ENCODE peak calls at places on chromosomes 13 and 19, in nine cellular contexts. V is OCI-LY7, L is endodermal cell, I is tibial artery, N is vagina, D is NB4, H is body of pancreas, Y is cardiac muscle cell, Q is lower lobe of right lung. T is an unnamed sample.

GRCh38 chr13:108272333-108272732 is 2.8 kb downstream of the TNFSF13B start:
- DNase-seq in V (no peak), L (no peak), I (no peak), N (no peak), D (peak), H (no peak), Y (no peak), Q (no peak), T (no peak)

GRCh38 chr13:31956944-31957644 is 74.5 kb upstream of the FRY start:
- DNase-seq in V (no peak), L (no peak), I (no peak), N (no peak), D (no peak), H (no peak), Y (no peak), Q (no peak), T (no peak)

GRCh38 chr13:70171151-70171550 is 62.9 kb upstream of the KLHL1 start:
- DNase-seq in V (no peak), L (no peak), I (no peak), N (no peak), D (no peak), H (no peak), Y (no peak), Q (no peak), T (no peak)

GRCh38 chr19:51810228-51810627 is 15.3 kb downstream of the FPR3 start:
- DNase-seq in V (no peak), L (no peak), I (no peak), N (no peak), D (peak), H (no peak), Y (no peak), Q (no peak), T (no peak)

GRCh38 chr19:44232867-44233266 is 20.5 kb downstream of the ZNF227 start:
- DNase-seq in V (no peak), L (no peak), I (no peak), N (no peak), D (no peak), H (no peak), Y (no peak), Q (no peak), T (no peak)

GRCh38 chr13:49733181-49733951 is 42.1 kb upstream of the EBPL start:
- DNase-seq in V (no peak), L (no peak), I (no peak), N (no peak), D (peak), H (peak), Y (no peak), Q (peak), T (no peak)

GRCh38 chr13:98478134-98479129 is 98.5 kb downstream of the STK24 start:
- DNase-seq in V (peak), L (peak), I (no peak), N (no peak), D (peak), H (no peak), Y (peak), Q (no peak), T (peak)

GRCh38 chr19:38956264-38956663 is 19.3 kb downstream of the FBXO17 start:
- DNase-seq in V (no peak), L (no peak), I (no peak), N (no peak), D (no peak), H (no peak), Y (no peak), Q (no peak), T (no peak)

GRCh38 chr19:54738715-54739114 is 402 bp downstream of the KIR2DL3 start:
- DNase-seq in V (no peak), L (no peak), I (no peak), N (no peak), D (no peak), H (no peak), Y (no peak), Q (no peak), T (no peak)

GRCh38 chr19:44943801-44944249 is 1.8 kb downstream of the APOC4 start:
- DNase-seq in V (peak), L (no peak), I (peak), N (no peak), D (peak), H (peak), Y (no peak), Q (peak), T (no peak)

GRCh38 chr19:6220385-6221191 is 59.2 kb downstream of the MLLT1 start:
- DNase-seq in V (no peak), L (no peak), I (peak), N (no peak), D (no peak), H (peak), Y (no peak), Q (no peak), T (no peak)

GRCh38 chr19:3645726-3646125 is 19.1 kb upstream of the CACTIN start:
- DNase-seq in V (no peak), L (no peak), I (no peak), N (no peak), D (no peak), H (no peak), Y (no peak), Q (no peak), T (no peak)

GRCh38 chr19:32206065-32206464 is 139.3 kb upstream of the ZNF507 start:
- DNase-seq in V (no peak), L (no peak), I (peak), N (no peak), D (no peak), H (no peak), Y (no peak), Q (no peak), T (no peak)

GRCh38 chr13:102651392-102651791 is 43.5 kb downstream of the METTL21C start:
- DNase-seq in V (no peak), L (no peak), I (no peak), N (no peak), D (no peak), H (no peak), Y (no peak), Q (no peak), T (no peak)

GRCh38 chr19:4692275-4693077 is 22.3 kb upstream of the MYDGF start:
- DNase-seq in V (no peak), L (no peak), I (peak), N (no peak), D (no peak), H (no peak), Y (no peak), Q (no peak), T (no peak)

GRCh38 chr19:47032171-47032811 is 12.7 kb downstream of the NPAS1 start:
- DNase-seq in V (peak), L (peak), I (no peak), N (no peak), D (peak), H (peak), Y (peak), Q (peak), T (peak)

GRCh38 chr19:46202426-46202825 is 27.1 kb upstream of the IGFL1 start:
- DNase-seq in V (no peak), L (no peak), I (no peak), N (no peak), D (no peak), H (no peak), Y (no peak), Q (no peak), T (no peak)

GRCh38 chr19:33197591-33198000 is 3.5 kb downstream of the LRP3 start:
- DNase-seq in V (no peak), L (no peak), I (no peak), N (no peak), D (no peak), H (no peak), Y (no peak), Q (no peak), T (no peak)

GRCh38 chr13:90014038-90014437 is 1333.4 kb upstream of the MIR17HG start:
- DNase-seq in V (no peak), L (no peak), I (no peak), N (no peak), D (no peak), H (no peak), Y (no peak), Q (no peak), T (no peak)

GRCh38 chr13:112814905-112815585 is 125.2 kb downstream of the ATP11A start:
- DNase-seq in V (no peak), L (no peak), I (no peak), N (no peak), D (no peak), H (no peak), Y (no peak), Q (peak), T (no peak)

GRCh38 chr19:40089462-40089861 is 1.3 kb downstream of the ZNF780A start:
- DNase-seq in V (peak), L (no peak), I (no peak), N (no peak), D (no peak), H (no peak), Y (peak), Q (no peak), T (no peak)

GRCh38 chr19:10884273-10884672 is 12.9 kb downstream of the CARM1 start:
- DNase-seq in V (no peak), L (no peak), I (no peak), N (no peak), D (no peak), H (no peak), Y (peak), Q (no peak), T (no peak)

GRCh38 chr13:39509616-39510015 is 93.4 kb downstream of the LHFPL6 start:
- DNase-seq in V (peak), L (no peak), I (no peak), N (no peak), D (no peak), H (no peak), Y (no peak), Q (no peak), T (no peak)

GRCh38 chr19:48815870-48816501 is 5.2 kb upstream of the BCAT2 start:
- DNase-seq in V (peak), L (no peak), I (no peak), N (no peak), D (no peak), H (peak), Y (peak), Q (no peak), T (no peak)

GRCh38 chr13:100601716-100602115 is 13.1 kb upstream of the GGACT start:
- DNase-seq in V (no peak), L (no peak), I (no peak), N (no peak), D (no peak), H (no peak), Y (no peak), Q (no peak), T (no peak)
- TF ChIP-seq CTCF in V (no peak), L (no peak), I (no peak), N (no peak), D (no peak), H (no peak), Y (no peak), Q (no peak), T (no peak)

DNA sequence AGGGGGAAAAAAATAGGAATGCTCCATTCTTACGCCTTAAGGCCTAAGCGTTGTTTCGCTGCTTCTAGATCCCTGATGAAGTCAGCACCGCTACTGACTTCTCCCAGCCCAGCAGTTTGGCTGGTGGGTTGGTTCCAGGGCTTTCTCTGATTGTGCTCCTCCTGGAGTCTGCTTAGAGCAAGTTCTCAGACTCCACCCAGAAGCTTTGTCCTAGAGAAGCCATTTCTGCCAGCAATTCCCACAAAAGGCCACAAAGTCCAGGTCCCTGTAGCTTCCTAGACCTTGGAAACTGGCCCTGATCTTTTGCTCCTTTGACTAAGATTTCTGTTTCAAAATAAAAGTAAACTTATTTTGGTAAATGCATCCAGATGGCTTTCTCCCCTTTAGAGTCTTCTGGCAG is 65.4 kb downstream of the KCTD12 start:
- DNase-seq in V (no peak), L (no peak), I (peak), N (no peak), D (no peak), H (peak), Y (no peak), Q (no peak), T (no peak)
- TF ChIP-seq CTCF in V (no peak), L (peak), I (no peak), N (no peak), D (no peak), H (no peak), Y (peak), Q (no peak), T (no peak)

DNA sequence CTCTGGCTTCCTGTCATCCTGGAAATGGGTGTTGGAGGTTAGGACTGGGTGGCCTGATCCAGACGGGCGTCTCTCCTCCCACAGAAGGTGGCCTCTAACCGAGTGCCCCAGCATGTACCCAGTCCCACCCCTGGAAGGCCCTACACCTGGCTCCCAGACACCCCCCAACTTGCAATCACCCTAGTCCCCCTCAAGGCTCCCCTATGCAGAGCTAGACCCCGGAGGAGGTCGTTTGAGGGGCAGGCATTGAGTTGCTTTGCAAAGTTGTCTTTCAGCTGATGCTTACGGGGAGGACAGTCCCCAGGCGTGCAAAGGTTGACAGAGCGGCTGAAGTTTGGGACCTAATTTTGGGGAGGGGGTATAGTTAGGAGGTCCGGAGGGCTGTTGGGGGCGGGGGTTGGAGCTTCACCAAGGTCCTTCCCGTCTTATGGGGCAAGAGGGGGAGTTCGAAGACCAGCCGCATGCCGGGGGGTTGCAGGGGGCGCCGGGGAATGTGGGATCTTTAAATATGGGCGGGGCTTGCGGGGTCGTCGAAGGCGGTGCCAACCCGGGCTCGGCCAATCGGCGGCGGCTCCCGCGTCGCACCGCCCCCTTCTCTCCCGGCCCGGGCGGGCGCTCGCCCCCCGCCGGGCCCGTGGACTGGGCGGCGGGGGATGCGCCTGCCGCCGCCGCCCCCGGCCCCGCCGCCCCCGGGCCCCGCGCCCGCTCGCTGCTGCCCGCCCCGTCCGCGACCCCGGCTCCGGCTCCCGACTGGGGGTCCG is at the start of gene KCNN1:
- DNase-seq in V (peak), L (peak), I (no peak), N (no peak), D (no peak), H (no peak), Y (peak), Q (no peak), T (peak)
- TF ChIP-seq CTCF in V (no peak), L (no peak), I (no peak), N (no peak), D (no peak), H (no peak), Y (no peak), Q (no peak), T (no peak)

GRCh38 chr13:80921971-80922370 is 581.0 kb upstream of the SPRY2 start:
- DNase-seq in V (no peak), L (no peak), I (no peak), N (no peak), D (no peak), H (no peak), Y (no peak), Q (no peak), T (no peak)

GRCh38 chr13:80921556-80921955 is 580.6 kb upstream of the SPRY2 start:
- DNase-seq in V (no peak), L (no peak), I (no peak), N (no peak), D (no peak), H (no peak), Y (no peak), Q (no peak), T (no peak)

GRCh38 chr13:80928241-80928640 is 587.3 kb upstream of the SPRY2 start:
- DNase-seq in V (no peak), L (no peak), I (no peak), N (no peak), D (no peak), H (no peak), Y (no peak), Q (no peak), T (no peak)

GRCh38 chr13:80924596-80924995 is 583.7 kb upstream of the SPRY2 start:
- DNase-seq in V (no peak), L (no peak), I (no peak), N (no peak), D (no peak), H (no peak), Y (no peak), Q (no peak), T (no peak)

GRCh38 chr13:80923907-80924306 is 583.0 kb upstream of the SPRY2 start:
- DNase-seq in V (no peak), L (no peak), I (no peak), N (no peak), D (no peak), H (no peak), Y (peak), Q (no peak), T (no peak)
- TF ChIP-seq CTCF in V (no peak), L (peak), I (no peak), N (no peak), D (no peak), H (no peak), Y (peak), Q (no peak), T (no peak)

DNA sequence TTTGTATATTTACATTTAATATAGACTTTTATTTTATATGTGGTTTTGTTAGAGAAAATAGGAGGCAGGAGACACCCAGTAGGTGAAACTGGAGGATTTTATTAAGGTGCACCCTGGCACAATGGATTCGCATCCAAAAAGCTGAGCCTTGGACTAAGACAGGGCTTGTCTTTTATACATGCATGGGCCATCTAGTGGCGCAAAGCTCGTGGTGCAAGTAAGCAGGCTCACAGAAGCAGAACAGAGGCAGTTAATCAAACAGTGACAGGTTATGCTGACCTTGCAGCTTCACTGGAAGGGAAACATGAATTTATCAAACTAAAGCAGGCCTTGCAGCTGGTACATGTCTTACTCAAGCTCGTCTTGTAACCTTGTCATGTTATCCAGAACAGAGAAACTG is 58.8 kb upstream of the ZNF681 start:
- DNase-seq in V (peak), L (peak), I (no peak), N (no peak), D (peak), H (peak), Y (peak), Q (no peak), T (no peak)
- TF ChIP-seq CTCF in V (peak), L (peak), I (no peak), N (no peak), D (peak), H (no peak), Y (peak), Q (no peak), T (peak)

GRCh38 chr13:91955546-91956355 is 557.3 kb downstream of the GPC5 start:
- DNase-seq in V (no peak), L (peak), I (no peak), N (no peak), D (no peak), H (no peak), Y (no peak), Q (peak), T (no peak)
- TF ChIP-seq CTCF in V (no peak), L (peak), I (no peak), N (no peak), D (no peak), H (no peak), Y (no peak), Q (no peak), T (no peak)

GRCh38 chr19:19517235-19517619 is 1.2 kb downstream of the NDUFA13 start:
- DNase-seq in V (no peak), L (no peak), I (no peak), N (no peak), D (no peak), H (no peak), Y (no peak), Q (no peak), T (no peak)

GRCh38 chr19:19513671-19514070 is 1.7 kb downstream of the TSSK6 start:
- DNase-seq in V (no peak), L (no peak), I (no peak), N (no peak), D (no peak), H (no peak), Y (no peak), Q (no peak), T (no peak)

GRCh38 chr19:19514215-19514633 is 1.1 kb downstream of the TSSK6 start:
- DNase-seq in V (no peak), L (no peak), I (peak), N (no peak), D (no peak), H (peak), Y (no peak), Q (no peak), T (no peak)

GRCh38 chr19:19515764-19516519 is at the start of gene NDUFA13:
- DNase-seq in V (peak), L (peak), I (peak), N (peak), D (peak), H (peak), Y (peak), Q (peak), T (peak)

DNA sequence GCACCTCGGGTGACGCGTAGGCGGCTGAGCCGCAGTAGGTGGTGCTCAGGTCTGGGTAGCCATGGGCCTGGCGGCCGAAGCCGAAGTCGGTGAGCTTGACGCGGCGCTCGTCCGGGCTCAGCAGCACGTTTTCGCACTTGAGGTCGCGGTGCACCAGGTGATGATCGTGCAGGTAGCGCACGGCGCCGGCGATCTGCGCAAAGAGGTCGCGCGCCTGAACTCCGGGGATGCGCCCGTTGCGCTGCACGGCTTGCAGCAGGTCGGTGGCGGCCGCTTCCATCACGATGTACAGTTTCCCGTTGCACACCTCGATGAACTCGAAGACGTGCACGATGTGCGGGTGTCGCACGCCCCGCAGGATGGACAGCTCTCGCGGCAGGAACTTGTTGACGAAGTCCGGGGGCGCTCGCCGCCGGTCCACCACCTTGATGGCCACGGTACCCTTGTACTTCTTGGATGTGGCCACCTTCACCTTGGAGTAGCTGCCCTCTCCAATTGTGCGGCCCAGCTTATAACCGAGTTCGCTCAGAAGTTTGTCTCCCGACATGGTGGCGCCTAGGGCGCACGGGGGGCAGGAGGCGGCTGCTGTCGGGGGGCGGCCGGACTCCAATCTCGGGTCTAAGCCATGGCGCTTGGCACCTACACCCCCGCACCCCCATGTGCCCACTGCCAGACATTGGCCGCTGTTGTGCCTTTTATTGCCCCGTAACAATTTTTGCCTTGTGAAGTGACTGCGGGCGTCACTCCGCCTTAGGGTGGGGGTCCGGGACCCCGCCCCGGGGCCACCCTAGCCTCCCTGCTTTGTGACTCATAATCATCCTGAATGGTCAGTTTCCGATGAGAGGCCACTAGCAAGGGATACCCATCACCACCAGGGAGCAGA is at the start of gene TSSK6:
- DNase-seq in V (no peak), L (no peak), I (no peak), N (no peak), D (no peak), H (no peak), Y (no peak), Q (no peak), T (no peak)
- TF ChIP-seq CTCF in V (no peak), L (no peak), I (no peak), N (no peak), D (no peak), H (no peak), Y (no peak), Q (no peak), T (no peak)

T was measured in endothelial cell.